ENCODE peak calls at places on chromosome 7, in six cellular contexts. O, J, K, U, L and H are unnamed samples. For H3K9me3, the result is how much of the 10 kb centered on the place peaks cover.

GRCh38 chr7:19114591-19114855 is 2.9 kb downstream of the TWIST1 start:
- DNase-seq in L (no peak), J (peak), U (peak), K (no peak), O (no peak), H (no peak)

GRCh38 chr7:135169141-135169935 is 1.2 kb downstream of the CYREN start:
- DNase-seq in K (peak), O (peak), J (no peak), L (peak), U (peak), H (peak)

GRCh38 chr7:68043546-68043945 is 1046.9 kb downstream of the TYW1 start:
- DNase-seq in L (no peak), U (no peak), J (no peak), O (no peak), K (no peak), H (no peak)

GRCh38 chr7:101953248-101953819 is 135.9 kb downstream of the CUX1 start:
- DNase-seq in O (peak), K (no peak), J (peak), U (peak), L (no peak), H (no peak)

GRCh38 chr7:99808766-99809165 is 19.0 kb upstream of the CYP3A43 start:
- DNase-seq in O (no peak), U (no peak), L (no peak), K (no peak), J (no peak), H (no peak)

GRCh38 chr7:136274636-136275345 is 297.6 kb upstream of the MTPN start:
- DNase-seq in J (no peak), L (no peak), K (no peak), O (no peak), U (no peak), H (no peak)

GRCh38 chr7:18201349-18201748 is 173.7 kb upstream of the PRPS1L1 start:
- DNase-seq in J (no peak), K (no peak), U (no peak), L (no peak), O (no peak), H (no peak)

GRCh38 chr7:110835209-110835608 is 255.7 kb upstream of the LRRN3 start:
- DNase-seq in O (no peak), U (no peak), J (no peak), L (no peak), K (no peak), H (no peak)

GRCh38 chr7:157004050-157004838 is 6.2 kb downstream of the MNX1 start:
- DNase-seq in J (peak), K (no peak), L (no peak), O (no peak), U (peak), H (peak)

GRCh38 chr7:38027884-38028455 is 107.5 kb downstream of the EPDR1 start:
- DNase-seq in L (no peak), O (no peak), K (no peak), J (no peak), U (no peak), H (no peak)

GRCh38 chr7:151607464-151607867 is 87.8 kb upstream of the RHEB start:
- DNase-seq in K (no peak), J (peak), O (peak), L (no peak), U (peak), H (no peak)

GRCh38 chr7:166370-167060 is 25.9 kb upstream of the FAM20C start:
- DNase-seq in L (no peak), K (no peak), U (no peak), O (no peak), J (no peak), H (no peak)

GRCh38 chr7:94810496-94810895 is 96.9 kb upstream of the PPP1R9A start:
- DNase-seq in K (no peak), L (no peak), J (no peak), U (no peak), O (no peak), H (no peak)

GRCh38 chr7:74399006-74399405 is 54.7 kb upstream of the GTF2IRD1 start:
- DNase-seq in L (no peak), U (no peak), J (no peak), K (no peak), O (no peak), H (no peak)

GRCh38 chr7:101402081-101402779 is 39.6 kb downstream of the COL26A1 start:
- DNase-seq in U (peak), J (no peak), L (peak), K (peak), O (no peak), H (peak)

GRCh38 chr7:2539031-2540028 is 16.0 kb downstream of the BRAT1 start:
- DNase-seq in K (peak), L (no peak), J (no peak), O (no peak), U (no peak), H (no peak)

GRCh38 chr7:42972703-42973500 is 40.7 kb downstream of the MRPL32 start:
- DNase-seq in O (no peak), L (no peak), U (peak), J (peak), K (no peak), H (no peak)

GRCh38 chr7:37421820-37422219 is 26.8 kb downstream of the ELMO1 start:
- DNase-seq in J (peak), K (no peak), L (no peak), U (peak), O (no peak), H (no peak)

GRCh38 chr7:84738583-84739150 is 448.2 kb downstream of the SEMA3D start:
- DNase-seq in O (no peak), K (no peak), L (no peak), U (no peak), J (no peak), H (no peak)

GRCh38 chr7:101529560-101529959 is 99.5 kb downstream of the MYL10 start:
- DNase-seq in U (no peak), K (no peak), L (no peak), O (no peak), J (no peak), H (no peak)

GRCh38 chr7:27767374-27767773 is 27.4 kb downstream of the TAX1BP1 start:
- DNase-seq in K (no peak), J (no peak), L (no peak), O (no peak), U (peak), H (no peak)

GRCh38 chr7:128918266-128918665 is 7.8 kb upstream of the KCP start:
- DNase-seq in J (no peak), L (no peak), U (no peak), O (no peak), K (no peak), H (no peak)

GRCh38 chr7:117857718-117858117 is 15.5 kb downstream of the CTTNBP2 start:
- DNase-seq in O (no peak), J (no peak), U (no peak), L (no peak), K (no peak), H (no peak)

GRCh38 chr7:102431617-102432298 is 1.6 kb upstream of the ORAI2 start:
- DNase-seq in U (no peak), J (no peak), O (no peak), L (no peak), K (peak), H (no peak)

GRCh38 chr7:134741901-134742635 is 37.4 kb upstream of the CALD1 start:
- DNase-seq in L (peak), J (no peak), K (peak), U (peak), O (no peak), H (peak)

GRCh38 chr7:106205621-106206222 is 79.1 kb downstream of the NAMPT start:
- DNase-seq in J (peak), L (no peak), U (peak), K (no peak), O (no peak), H (no peak)

GRCh38 chr7:82677493-82677892 is 233.9 kb upstream of the CACNA2D1 start:
- DNase-seq in L (no peak), J (peak), U (peak), O (no peak), K (no peak), H (no peak)

GRCh38 chr7:3028071-3028766 is 15.4 kb downstream of the CARD11 start:
- DNase-seq in K (no peak), L (no peak), J (peak), O (no peak), U (peak), H (no peak)

GRCh38 chr7:128409435-128410091 is at the start of gene IMPDH1:
- DNase-seq in O (no peak), U (peak), J (peak), L (no peak), K (peak), H (peak)

GRCh38 chr7:69770613-69771012 is 172.3 kb downstream of the AUTS2 start:
- DNase-seq in J (no peak), O (no peak), K (no peak), L (no peak), U (no peak), H (no peak)

GRCh38 chr7:136637826-136638225 is 230.6 kb upstream of the CHRM2 start:
- DNase-seq in J (no peak), K (no peak), U (peak), L (no peak), O (no peak), H (no peak)

GRCh38 chr7:32154797-32155196 is 84.6 kb upstream of the PDE1C start:
- DNase-seq in U (peak), J (peak), L (no peak), O (no peak), K (no peak), H (no peak)

GRCh38 chr7:30909431-30909830 is 2.2 kb upstream of the AQP1 start:
- DNase-seq in J (no peak), O (no peak), K (no peak), L (no peak), U (no peak), H (no peak)

GRCh38 chr7:80895056-80895455 is 23.8 kb downstream of the SEMA3C start:
- DNase-seq in O (no peak), U (no peak), J (no peak), K (no peak), L (no peak), H (no peak)
- H2AFZ ChIP-seq in O (no peak), U (no peak), J (no peak), K (no peak), L (peak), H (peak)

GRCh38 chr7:53303781-53304180 is 268.3 kb downstream of the POM121L12 start:
- DNase-seq in K (no peak), U (no peak), L (no peak), J (no peak), O (no peak), H (no peak)
- H3K9me3 ChIP-seq in K (under half), U (under half), L (under half), J (under half), O (under half), H (under half)

DNA sequence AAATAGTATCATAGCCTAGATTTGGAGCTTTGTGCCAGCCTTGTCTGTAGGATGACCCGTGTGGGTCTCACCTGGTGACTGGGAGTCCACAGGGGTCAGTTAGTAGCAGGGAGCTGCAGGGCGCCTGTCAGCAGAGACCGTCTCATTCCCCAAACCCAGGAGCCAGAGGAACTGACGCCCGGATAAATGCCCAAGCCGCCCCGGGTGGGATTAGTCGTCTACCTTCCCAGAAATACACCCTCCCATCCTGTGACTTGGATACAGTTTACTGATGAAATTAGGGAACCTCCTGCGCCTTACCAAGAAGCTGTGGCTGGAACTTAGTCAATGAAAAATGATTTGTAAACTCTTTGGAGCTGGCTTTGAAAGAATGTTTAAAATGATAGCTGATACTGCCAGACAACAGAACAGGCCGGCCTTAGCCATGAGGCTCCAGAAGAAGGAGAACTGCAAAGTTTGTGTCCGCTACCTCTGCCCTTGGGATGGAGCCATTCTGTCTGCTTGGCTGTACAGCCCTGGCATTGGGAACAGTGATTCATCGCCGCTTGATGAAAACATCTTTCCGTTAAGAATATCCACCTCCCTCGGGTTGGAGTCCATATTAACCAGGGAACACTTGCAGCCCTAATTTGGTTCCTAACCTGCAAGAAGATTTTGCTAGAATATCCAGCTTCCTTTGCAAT is 12.7 kb downstream of the FOXK1 start:
- DNase-seq in K (no peak), L (no peak), O (no peak), J (peak), U (peak), H (no peak)
- H2AFZ ChIP-seq in K (no peak), L (no peak), O (no peak), J (no peak), U (no peak), H (no peak)

GRCh38 chr7:29620531-29620930 is 56.9 kb downstream of the PRR15 start:
- DNase-seq in U (no peak), J (no peak), K (no peak), O (no peak), L (no peak), H (no peak)

GRCh38 chr7:29619111-29619510 is 55.5 kb downstream of the PRR15 start:
- DNase-seq in K (no peak), O (no peak), J (no peak), U (no peak), L (no peak), H (no peak)

GRCh38 chr7:29619848-29620247 is 56.2 kb downstream of the PRR15 start:
- DNase-seq in L (no peak), K (no peak), U (no peak), O (no peak), J (no peak), H (no peak)

GRCh38 chr7:29623976-29624375 is 60.3 kb downstream of the PRR15 start:
- DNase-seq in U (peak), J (no peak), L (no peak), O (no peak), K (no peak), H (no peak)

DNA sequence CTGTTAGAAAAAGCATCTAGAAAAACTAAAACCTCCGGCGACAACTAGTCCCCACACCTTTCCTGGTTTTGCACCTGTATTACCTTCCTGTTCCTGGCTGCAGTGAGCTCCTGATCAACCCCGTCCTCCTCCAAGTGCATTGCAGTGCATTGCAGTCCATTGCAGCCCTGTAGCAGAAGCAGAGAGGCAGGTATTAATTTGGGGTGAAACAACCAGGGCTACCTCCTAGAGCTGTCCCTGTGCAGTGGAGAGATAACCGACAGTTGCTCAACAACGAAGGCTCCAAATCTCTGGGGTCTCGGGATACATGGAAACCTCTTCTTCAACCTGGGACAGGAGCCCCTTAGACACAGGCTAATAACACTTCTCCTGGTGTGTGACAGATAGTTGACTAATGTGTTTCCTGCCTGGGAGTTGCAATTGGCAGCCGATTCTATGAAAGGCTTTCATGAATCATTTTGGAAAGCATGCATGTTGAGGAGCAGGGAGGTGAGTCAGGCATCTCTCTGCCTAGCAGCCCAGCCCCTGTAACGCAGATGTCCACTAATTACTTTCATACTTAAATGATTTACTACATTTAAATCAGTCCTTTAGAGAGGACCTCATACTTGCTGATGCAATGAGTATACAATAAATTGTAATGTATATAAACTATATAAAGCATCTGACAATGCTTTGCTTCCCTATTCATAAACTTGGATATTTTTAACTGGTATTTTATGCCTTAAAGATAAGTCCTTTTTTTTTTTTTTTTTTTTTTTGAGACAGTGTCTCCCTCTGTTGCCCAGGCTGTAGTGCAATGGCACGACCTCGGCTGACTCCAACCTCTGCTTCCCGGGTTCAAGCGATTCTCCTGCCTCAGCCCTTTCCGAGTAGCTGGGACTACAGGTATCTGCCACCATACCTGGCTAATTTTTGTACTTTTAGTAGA is 59.0 kb downstream of the PRR15 start:
- DNase-seq in U (peak), O (peak), K (no peak), J (peak), L (no peak), H (no peak)
- H3K9me3 ChIP-seq in U (under half), O (under half), K (under half), J (under half), L (under half), H (under half)

DNA sequence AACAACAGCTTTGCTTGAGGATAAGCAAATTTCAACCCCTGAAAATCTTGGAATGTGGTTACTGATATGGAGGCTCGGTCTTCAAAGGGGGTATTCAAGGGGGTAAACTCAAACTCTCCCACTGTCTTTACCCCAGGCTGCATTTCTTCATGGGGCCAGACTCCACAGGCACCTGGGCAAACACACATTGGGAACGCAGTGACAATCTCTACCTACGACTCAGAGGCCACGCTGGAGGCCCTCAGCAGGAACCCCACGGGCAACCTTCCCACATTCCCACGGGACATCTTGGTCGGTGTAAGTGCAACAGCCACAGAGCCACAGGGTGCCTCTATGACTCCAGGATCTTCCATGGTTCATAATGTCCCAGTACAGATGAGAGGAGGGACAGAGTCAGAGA is 2.2 kb upstream of the INSIG1 start:
- DNase-seq in O (no peak), L (no peak), K (no peak), U (no peak), J (no peak), H (no peak)
- H2AFZ ChIP-seq in O (no peak), L (no peak), K (no peak), U (no peak), J (no peak), H (no peak)

DNA sequence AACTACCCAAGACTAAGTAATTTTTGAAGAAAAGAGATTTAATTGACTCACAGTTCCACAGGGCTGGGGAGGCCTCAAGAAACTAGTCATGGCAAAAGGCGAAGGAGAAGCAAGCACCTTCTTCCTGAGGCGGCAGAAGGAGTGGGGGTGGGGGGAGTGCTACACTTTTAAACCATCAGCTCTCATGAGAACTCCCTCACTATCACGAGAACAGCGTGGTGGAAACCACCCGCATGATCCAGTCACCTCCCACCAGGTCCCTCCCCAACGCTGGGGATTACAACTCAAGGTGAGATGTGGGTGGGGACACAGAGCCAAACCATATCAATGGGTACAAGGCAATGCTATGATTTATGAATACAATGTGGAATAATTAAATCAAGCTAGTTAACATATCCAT is 241.9 kb downstream of the PTPRN2 start:
- DNase-seq in J (no peak), O (no peak), L (no peak), U (no peak), K (no peak), H (no peak)
- H3K9me3 ChIP-seq in J (under half), O (under half), L (under half), U (under half), K (under half), H (under half)

DNA sequence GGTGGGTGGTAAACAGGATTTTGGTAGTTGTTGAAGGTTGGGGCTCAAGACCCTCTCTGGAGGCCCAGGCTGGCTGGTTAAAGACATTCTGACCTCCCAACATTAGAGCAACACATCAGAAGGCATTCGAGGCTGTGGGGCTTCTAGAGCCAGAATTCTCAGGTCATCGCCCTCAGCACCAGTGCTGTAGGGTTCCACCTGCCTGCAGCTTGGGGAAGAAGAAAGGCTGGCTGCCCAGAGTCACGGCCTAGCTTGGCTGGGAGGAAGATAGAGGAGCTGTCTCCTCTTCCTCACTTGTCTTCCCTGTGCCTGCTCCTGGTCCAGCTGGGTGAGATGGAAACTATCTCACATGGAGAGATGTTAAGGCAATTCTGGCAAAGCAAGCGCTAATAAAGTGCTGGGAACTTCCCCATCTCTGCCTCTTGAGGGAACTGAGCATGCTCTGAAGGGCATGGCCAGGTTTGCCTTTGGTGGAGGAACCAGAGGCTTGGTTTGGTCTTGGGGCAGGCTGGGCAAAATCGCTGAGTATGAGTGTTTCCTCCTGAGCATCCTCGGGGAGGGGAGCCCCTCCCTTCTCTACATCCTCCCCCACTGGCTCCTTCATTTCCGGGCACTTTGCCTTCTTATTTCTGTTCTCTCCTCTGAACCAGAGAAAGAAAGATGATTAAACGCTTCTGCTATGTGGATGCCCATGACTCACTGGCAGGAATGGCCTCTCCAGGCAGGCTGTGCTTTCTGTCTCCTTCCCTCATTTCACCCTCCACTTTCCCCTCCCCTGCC is 509.0 kb upstream of the PODXL start:
- DNase-seq in L (peak), K (no peak), J (peak), O (peak), U (peak), H (no peak)
- H2AFZ ChIP-seq in L (no peak), K (no peak), J (peak), O (peak), U (peak), H (no peak)

DNA sequence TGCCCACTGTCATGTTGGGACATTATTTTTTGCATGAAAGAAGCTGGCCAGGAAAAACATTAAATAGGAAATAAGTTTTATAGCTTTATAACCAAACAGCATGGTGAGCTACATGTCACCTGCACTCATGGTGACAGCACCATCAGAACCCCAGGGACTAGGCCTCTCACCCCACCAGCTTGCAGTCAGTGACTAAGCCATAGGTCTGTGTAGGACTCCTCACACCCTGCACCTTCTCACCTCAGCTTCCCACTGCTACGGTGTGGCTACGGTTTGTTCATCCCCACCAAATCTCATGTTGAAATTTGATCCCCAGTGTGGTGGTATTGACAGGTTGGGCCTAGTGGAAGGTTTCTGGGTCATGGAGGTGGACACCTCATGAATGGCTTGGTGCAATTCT is 161.3 kb upstream of the VIPR2 start:
- DNase-seq in L (no peak), O (no peak), K (no peak), J (no peak), U (no peak), H (no peak)
- H3K9me3 ChIP-seq in L (under half), O (under half), K (under half), J (under half), U (under half), H (under half)